ENCODE peak calls at places on chromosomes 11 and 22, in four cellular contexts. Q is HFF-Myc, S is cardiac fibroblast, I is dorsolateral prefrontal cortex. B is an unnamed sample.

GRCh38 chr22:45125198-45125597 is 38.5 kb upstream of the NUP50 start:
- DNase-seq in Q (no peak), S (peak; percentile 50), I (peak; percentile 16), B (peak; percentile 73)

GRCh38 chr11:15074206-15075161 is 1.1 kb downstream of the CALCB start:
- DNase-seq in Q (peak; percentile 14), S (peak; percentile 74), I (peak; percentile 71), B (peak; percentile 60)

GRCh38 chr11:7965386-7965785 is at the start of gene NLRP10:
- DNase-seq in Q (no peak), S (peak; percentile 71), I (no peak), B (peak; percentile 57)

GRCh38 chr11:102666331-102666957 is 39.1 kb downstream of the MMP27 start:
- DNase-seq in Q (no peak), S (peak; percentile 71), I (no peak), B (peak; percentile 67)

GRCh38 chr22:31818481-31819392 is 64.9 kb downstream of the DEPDC5 start:
- DNase-seq in Q (no peak), S (peak; percentile 5), I (no peak), B (peak; percentile 8)

GRCh38 chr11:45798793-45799441 is 6.0 kb upstream of the SLC35C1 start:
- DNase-seq in Q (no peak), S (no peak), I (no peak), B (no peak)

GRCh38 chr11:353315-353857 is 15.9 kb upstream of the B4GALNT4 start:
- DNase-seq in Q (peak; percentile 54), S (peak; percentile 73), I (peak; percentile 64), B (peak; percentile 89)

GRCh38 chr11:128399186-128399585 is 188.2 kb downstream of the ETS1 start:
- DNase-seq in Q (peak; percentile 65), S (peak; percentile 56), I (no peak), B (peak; percentile 43)

GRCh38 chr11:67435727-67436458 is 1.6 kb downstream of the PTPRCAP start:
- DNase-seq in Q (no peak), S (no peak), I (no peak), B (no peak)

GRCh38 chr11:72013765-72014711 is 15.3 kb downstream of the IL18BP start:
- DNase-seq in Q (no peak), S (no peak), I (no peak), B (peak; percentile 73)

GRCh38 chr11:118100691-118101232 is 14.0 kb upstream of the SMIM35 start:
- DNase-seq in Q (no peak), S (no peak), I (no peak), B (no peak)

GRCh38 chr22:45830531-45831245 is 146.3 kb downstream of the WNT7B start:
- DNase-seq in Q (peak; percentile 16), S (peak; percentile 64), I (no peak), B (peak; percentile 33)

GRCh38 chr11:637593-638507 is 781 bp downstream of the DRD4 start:
- DNase-seq in Q (no peak), S (no peak), I (no peak), B (no peak)

GRCh38 chr11:117560786-117561530 is 233.3 kb downstream of the CEP164 start:
- DNase-seq in Q (no peak), S (no peak), I (no peak), B (no peak)

GRCh38 chr11:108775324-108775723 is 110.5 kb downstream of the DDX10 start:
- DNase-seq in Q (no peak), S (no peak), I (no peak), B (no peak)

GRCh38 chr11:108781921-108782320 is 117.1 kb downstream of the DDX10 start:
- DNase-seq in Q (no peak), S (no peak), I (no peak), B (no peak)

DNA sequence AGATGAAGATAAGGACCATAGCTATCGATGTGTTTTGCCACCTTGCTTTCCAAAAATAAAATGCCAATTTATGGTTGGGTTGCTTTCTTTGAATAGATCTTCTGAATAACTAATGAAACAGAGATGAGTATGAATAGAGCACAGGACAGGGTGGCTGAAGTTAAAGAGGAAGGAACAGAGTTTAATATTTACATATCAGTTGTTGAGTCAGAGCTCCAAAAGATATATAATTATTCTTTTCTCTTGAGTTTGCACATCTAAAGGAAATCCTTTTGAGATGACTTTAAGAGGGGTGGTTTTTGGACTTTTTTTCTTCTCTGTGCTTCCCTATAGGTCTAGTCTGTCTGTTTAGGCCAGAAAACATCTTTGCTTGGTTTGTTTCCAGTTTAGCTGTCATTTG is 115.2 kb downstream of the DDX10 start:
- DNase-seq in Q (no peak), S (no peak), I (no peak), B (no peak)
- H3K4me3 ChIP-seq in Q (no peak overlapping the region), S (no peak overlapping the region), I (no peak overlapping the region), B (no peak overlapping the region)

DNA sequence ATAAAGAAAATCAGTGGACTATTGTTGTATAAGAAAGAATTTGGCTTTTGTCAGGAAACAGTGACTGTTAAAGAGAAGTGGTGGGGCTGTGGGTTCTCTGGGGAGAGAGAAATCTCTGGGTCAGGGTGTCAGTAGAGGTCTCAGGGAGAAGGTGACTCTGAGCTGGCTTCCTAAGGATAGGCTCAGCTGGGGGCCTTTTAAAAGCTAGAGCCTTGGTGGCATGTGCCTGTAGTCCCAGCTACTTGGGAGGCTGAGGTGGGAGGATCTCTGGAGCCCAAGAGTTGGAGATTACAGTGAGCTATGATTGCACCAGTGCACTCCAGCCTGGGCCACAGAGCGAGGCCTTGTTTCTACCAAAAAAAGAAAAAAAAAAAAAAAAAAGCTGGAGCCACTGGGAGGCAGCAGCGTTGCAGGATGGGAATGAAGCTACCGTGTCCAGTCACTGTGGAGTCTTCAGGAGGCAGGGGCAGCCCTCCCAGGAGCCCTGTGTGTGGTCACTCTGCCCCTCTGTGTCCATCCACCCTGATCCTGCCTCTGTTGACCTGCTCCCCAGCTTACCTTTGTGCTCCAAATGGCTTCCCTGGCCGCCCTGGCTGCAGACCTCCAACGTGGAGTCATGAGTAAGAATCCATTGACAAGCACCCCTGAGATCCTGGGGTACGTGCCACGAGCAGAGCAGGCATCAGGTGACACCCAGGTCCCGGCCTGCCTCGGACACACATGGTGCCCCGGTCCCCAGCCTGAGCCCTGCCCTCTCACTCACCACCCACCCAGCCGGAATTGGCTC is 5.4 kb upstream of the MIF start:
- DNase-seq in Q (no peak), S (peak; percentile 60), I (no peak), B (peak; percentile 54)
- TF ChIP-seq CTCF in Q (peak; percentile 15), S (no peak), I (peak; percentile 42), B (peak; percentile 30)

DNA sequence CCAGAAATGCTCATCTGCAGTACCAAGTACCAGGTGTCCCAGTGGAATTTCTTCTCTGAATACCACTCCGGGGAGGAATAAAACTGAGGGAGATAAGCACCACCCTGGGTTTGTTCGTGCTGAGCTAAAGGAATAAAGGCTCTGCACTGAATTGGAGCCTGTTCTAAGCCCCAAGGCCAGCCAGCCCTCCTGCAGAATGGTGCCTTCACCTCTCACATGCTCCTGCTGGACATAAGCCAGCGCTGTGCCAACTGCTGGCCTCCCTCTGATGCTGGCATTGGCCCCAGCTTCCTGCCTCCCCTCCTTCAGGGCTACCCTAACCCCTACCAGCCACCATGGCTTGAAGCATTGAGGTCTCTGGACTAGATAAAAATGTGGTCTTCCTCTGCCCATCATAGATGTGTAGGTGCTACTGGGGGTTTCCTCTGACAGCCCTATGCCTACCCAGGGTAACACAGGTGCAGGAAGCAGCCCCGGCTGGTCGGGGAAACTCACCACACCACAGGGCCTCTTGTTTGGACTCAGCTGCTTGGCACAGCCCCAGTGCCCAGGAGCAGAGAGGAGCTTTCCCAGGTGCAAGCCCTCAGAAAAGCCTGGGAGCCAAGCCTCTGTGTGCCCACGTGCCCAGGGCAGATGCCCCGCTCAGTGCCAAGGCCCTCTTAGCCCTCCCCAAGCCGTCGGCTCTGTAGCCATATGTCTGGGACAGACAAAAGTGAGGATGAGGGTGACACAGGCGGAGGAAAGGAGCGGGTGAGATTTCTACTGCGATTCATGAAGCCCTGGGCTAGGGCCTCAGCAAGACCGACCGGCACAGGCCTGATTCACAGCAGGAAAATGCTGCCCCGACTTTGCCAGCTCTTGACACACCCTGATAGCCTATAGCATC is 34.1 kb upstream of the JAM3 start:
- DNase-seq in Q (no peak), S (no peak), I (no peak), B (no peak)
- H3K4me3 ChIP-seq in Q (no peak overlapping the region), S (no peak overlapping the region), I (no peak overlapping the region), B (no peak overlapping the region)

GRCh38 chr11:87144266-87144665 is 106.5 kb downstream of the TMEM135 start:
- DNase-seq in Q (no peak), S (no peak), I (no peak), B (no peak)

GRCh38 chr11:87141322-87141721 is 103.6 kb downstream of the TMEM135 start:
- DNase-seq in Q (no peak), S (no peak), I (no peak), B (no peak)

GRCh38 chr11:87143663-87144062 is 105.9 kb downstream of the TMEM135 start:
- DNase-seq in Q (no peak), S (no peak), I (no peak), B (no peak)

GRCh38 chr11:87141980-87142514 is 104.3 kb downstream of the TMEM135 start:
- DNase-seq in Q (no peak), S (no peak), I (no peak), B (no peak)

GRCh38 chr11:87142594-87142993 is 104.9 kb downstream of the TMEM135 start:
- DNase-seq in Q (no peak), S (no peak), I (no peak), B (no peak)
- TF ChIP-seq CTCF in Q (no peak), S (no peak), I (no peak), B (no peak)

B was measured in fibroblast of the aortic adventitia.